ENCODE peak calls at places on chromosomes 4 and X, in five cellular contexts. Z, S, T, F and D are unnamed samples.

GRCh38 chrX:31279359-31279758 is 207.5 kb upstream of the FTHL17 start:
- DNase-seq in Z (no peak), S (peak), T (peak), F (peak), D (no peak)

GRCh38 chr4:95585016-95585695 is 36.4 kb upstream of the UNC5C start:
- DNase-seq in Z (no peak), S (no peak), T (peak), F (peak), D (no peak)

GRCh38 chr4:114900934-114901333 is 212.5 kb downstream of the NDST4 start:
- DNase-seq in Z (no peak), S (no peak), T (no peak), F (no peak), D (no peak)

GRCh38 chr4:104408893-104409292 is 85.8 kb downstream of the CXXC4 start:
- DNase-seq in Z (no peak), S (no peak), T (no peak), F (no peak), D (no peak)

GRCh38 chr4:104973708-104974107 is 173.0 kb upstream of the TET2 start:
- DNase-seq in Z (no peak), S (no peak), T (no peak), F (no peak), D (no peak)

GRCh38 chr4:103936653-103937145 is 216.9 kb upstream of the TACR3 start:
- DNase-seq in Z (no peak), S (no peak), T (no peak), F (no peak), D (no peak)

GRCh38 chrX:31126205-31126604 is 54.4 kb upstream of the FTHL17 start:
- DNase-seq in Z (no peak), S (peak), T (no peak), F (peak), D (no peak)

GRCh38 chrX:129791961-129792570 is 12.3 kb downstream of the SASH3 start:
- DNase-seq in Z (no peak), S (no peak), T (no peak), F (no peak), D (no peak)

DNA sequence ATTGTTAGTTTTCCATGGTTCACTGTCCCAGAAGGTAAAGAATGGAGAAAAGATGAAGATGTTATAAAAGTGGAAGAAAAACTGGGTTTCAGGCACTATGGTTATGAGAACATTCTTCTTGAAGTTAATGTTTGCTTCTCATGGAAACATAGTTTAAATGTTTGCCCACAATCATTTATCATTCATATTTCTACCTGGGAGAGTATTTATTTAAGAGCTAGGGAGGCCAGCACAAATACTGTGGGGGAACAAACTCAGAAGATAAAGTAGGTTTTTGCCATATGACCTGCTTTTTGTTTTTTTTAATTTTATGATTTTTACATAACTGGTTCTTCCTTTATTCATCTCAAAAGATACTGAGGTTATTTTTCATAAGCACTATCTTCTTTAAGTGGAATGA is 96.8 kb downstream of the GC start:
- DNase-seq in Z (no peak), S (no peak), T (no peak), F (peak), D (no peak)
- H3K27ac ChIP-seq in Z (no peak), S (no peak), T (no peak), F (no peak), D (no peak)

GRCh38 chr4:33737721-33738120 is 2506.6 kb downstream of the ARAP2 start:
- DNase-seq in Z (no peak), S (no peak), T (no peak), F (no peak), D (no peak)
- H3K27ac ChIP-seq in Z (no peak), S (no peak), T (no peak), F (no peak), D (no peak)

GRCh38 chrX:110003167-110004156 is 548 bp downstream of the TMEM164 start:
- DNase-seq in Z (peak), S (no peak), T (no peak), F (peak), D (no peak)
- H3K27ac ChIP-seq in Z (peak), S (peak), T (peak), F (peak), D (peak)

DNA sequence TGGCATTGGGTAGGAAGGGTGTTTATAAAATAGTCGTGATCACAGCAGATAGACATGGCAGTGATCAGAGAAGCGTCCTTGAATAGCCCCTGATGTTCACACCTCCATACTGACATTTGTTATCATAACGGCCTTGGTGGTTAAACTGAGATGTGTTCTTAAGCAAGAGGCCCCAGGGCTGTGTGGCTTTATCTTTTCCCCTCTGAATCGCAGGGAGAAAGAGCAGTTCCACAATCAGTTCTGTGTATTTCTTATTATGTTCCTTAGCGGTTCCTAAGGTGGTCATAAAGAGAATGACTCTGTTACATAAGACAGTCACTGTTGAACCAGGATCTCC is 52.8 kb upstream of the CBR4 start:
- DNase-seq in Z (no peak), S (no peak), T (no peak), F (no peak), D (no peak)
- H3K27ac ChIP-seq in Z (peak), S (no peak), T (no peak), F (peak), D (peak)

DNA sequence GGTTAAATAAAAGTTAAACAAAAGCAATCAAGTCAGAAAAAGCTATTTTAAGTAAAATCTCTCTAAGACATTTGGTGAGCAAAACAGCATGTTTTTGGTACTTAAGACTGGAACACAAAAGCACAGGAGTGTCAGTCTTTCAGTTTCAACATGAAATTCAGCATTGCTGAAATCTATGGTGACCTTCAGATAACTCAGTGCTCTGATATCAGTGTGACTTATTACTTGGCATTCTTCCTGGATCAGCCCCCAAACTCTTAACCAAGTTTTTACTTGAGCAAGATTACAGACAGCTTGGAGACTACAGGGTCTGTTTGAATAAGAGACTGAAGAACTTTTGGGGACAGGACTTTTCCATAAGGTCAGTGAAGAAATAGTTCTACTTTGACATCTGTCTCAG is 437.2 kb downstream of the RAPGEF2 start:
- DNase-seq in Z (no peak), S (no peak), T (no peak), F (peak), D (no peak)
- H3K27ac ChIP-seq in Z (no peak), S (no peak), T (no peak), F (no peak), D (no peak)

DNA sequence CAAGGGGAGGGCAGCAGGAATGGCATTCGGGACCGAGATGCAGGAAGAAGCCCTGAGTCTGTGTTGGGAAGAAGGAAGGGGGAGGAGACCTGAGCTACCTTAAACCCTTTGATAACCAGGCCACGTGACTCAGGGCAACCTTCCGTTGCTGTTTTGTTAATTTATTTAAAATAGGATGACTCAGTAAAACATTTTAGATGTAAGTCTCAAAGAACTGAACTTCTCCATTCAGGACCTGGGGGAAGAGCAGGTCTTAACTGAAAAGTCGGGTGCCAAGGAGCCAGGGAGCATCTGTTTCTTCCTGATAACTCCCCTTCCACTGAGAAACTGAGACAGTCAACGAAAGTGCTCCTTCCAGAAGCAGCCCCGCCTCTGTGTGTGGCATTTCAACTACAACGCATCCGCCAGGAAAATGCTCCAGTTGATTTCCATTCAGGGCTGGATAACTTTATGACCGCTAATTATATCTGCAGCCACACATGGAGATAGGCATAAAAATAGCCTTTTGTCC is 88.0 kb downstream of the IRF2 start:
- DNase-seq in Z (no peak), S (no peak), T (no peak), F (no peak), D (no peak)
- H3K27ac ChIP-seq in Z (peak), S (no peak), T (peak), F (no peak), D (peak)

DNA sequence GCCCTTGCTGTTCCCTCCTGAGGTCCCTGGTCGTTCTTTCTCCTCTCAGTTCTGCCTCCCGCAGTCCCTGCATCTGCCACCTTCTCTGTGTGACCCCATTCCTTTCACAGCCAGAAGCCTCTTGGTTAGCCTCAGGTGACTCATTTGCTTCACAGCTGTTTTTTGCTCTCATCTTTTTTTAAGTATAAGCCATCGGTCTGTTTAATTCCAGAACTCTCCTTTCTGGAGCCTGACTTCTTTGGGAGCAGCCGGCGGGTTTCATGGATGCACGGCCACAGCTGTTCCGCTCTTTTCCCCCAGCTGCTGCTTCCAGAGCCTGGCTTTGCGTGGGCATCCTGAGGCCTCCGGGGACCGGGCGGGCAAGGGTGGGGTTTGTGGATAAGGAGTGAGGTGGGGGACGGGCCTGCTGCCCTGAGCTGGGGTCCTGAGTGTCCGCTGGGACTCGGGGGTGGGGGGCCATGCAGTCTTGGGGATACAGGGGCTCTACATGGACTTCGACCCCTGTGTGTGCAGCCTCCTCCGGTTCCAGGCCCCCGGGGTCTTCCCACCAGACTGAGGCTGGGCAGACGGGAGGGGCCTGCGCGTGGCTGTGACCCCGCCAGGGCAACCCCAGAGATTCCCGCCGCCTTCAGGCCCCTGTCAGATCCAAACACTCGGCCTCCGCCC is 46.7 kb downstream of the PCGF3 start:
- DNase-seq in Z (peak), S (no peak), T (no peak), F (peak), D (no peak)
- H3K27ac ChIP-seq in Z (no peak), S (peak), T (no peak), F (no peak), D (no peak)